ENCODE peak calls at places on chromosomes 1 and 21, in four cellular contexts. F, V, M and T are unnamed samples.

GRCh38 chr1:29171089-29171488 is 10.6 kb downstream of the SRSF4 start:
- DNase-seq in F (no peak), V (no peak), M (no peak), T (no peak)

GRCh38 chr1:60978421-60979357 is 103.7 kb upstream of the NFIA start:
- DNase-seq in F (peak), V (peak), M (peak), T (peak)

GRCh38 chr21:19507682-19508260 is 1104.2 kb upstream of the TMPRSS15 start:
- DNase-seq in F (no peak), V (no peak), M (no peak), T (no peak)

GRCh38 chr1:41615316-41615715 is 130.8 kb upstream of the EDN2 start:
- DNase-seq in F (no peak), V (no peak), M (no peak), T (no peak)

GRCh38 chr1:154520333-154520732 is 18.1 kb upstream of the SHE start:
- DNase-seq in F (no peak), V (no peak), M (no peak), T (no peak)

GRCh38 chr1:230772457-230773395 is 25.5 kb downstream of the CAPN9 start:
- DNase-seq in F (no peak), V (peak), M (peak), T (peak)

GRCh38 chr1:227788279-227789041 is 27.0 kb upstream of the PRSS38 start:
- DNase-seq in F (peak), V (no peak), M (peak), T (peak)

GRCh38 chr21:43600642-43601397 is 58.5 kb downstream of the HSF2BP start:
- DNase-seq in F (no peak), V (no peak), M (peak), T (no peak)

GRCh38 chr1:41730806-41731205 is 187.9 kb downstream of the HIVEP3 start:
- DNase-seq in F (no peak), V (no peak), M (no peak), T (no peak)

GRCh38 chr1:33706634-33707255 is 157.1 kb upstream of the HMGB4 start:
- DNase-seq in F (no peak), V (no peak), M (no peak), T (no peak)

GRCh38 chr1:181149326-181150000 is 61.0 kb downstream of the IER5 start:
- DNase-seq in F (peak), V (no peak), M (no peak), T (no peak)